ENCODE peak calls at places on chromosomes 6 and 20, in ten cellular contexts. One of them, this sample, is unnamed.

GRCh38 chr20:36852187-36852586 is 23.8 kb upstream of the TLDC2 start:
- DNase-seq in kidney tubule cell: no peak
- DNase-seq in NCI-H446: peak
- DNase-seq in iris pigment epithelial cell: no peak
- DNase-seq in HT1080: no peak
- DNase-seq in GM04504: no peak
- DNase-seq in B cell: no peak
- DNase-seq in nephron progenitor cell: no peak
- DNase-seq in EL: no peak
- DNase-seq in fibroblast of the aortic adventitia: no peak
- DNase-seq in this sample: no peak

GRCh38 chr6:106124015-106124414 is 37.9 kb downstream of the PRDM1 start:
- DNase-seq in kidney tubule cell: no peak
- DNase-seq in NCI-H446: no peak
- DNase-seq in iris pigment epithelial cell: no peak
- DNase-seq in HT1080: no peak
- DNase-seq in GM04504: no peak
- DNase-seq in B cell: no peak
- DNase-seq in nephron progenitor cell: no peak
- DNase-seq in EL: no peak
- DNase-seq in fibroblast of the aortic adventitia: no peak
- DNase-seq in this sample: no peak

GRCh38 chr20:48453477-48454093 is 374.2 kb downstream of the PREX1 start:
- DNase-seq in kidney tubule cell: no peak
- DNase-seq in NCI-H446: no peak
- DNase-seq in iris pigment epithelial cell: no peak
- DNase-seq in HT1080: peak
- DNase-seq in GM04504: no peak
- DNase-seq in B cell: no peak
- DNase-seq in nephron progenitor cell: no peak
- DNase-seq in EL: no peak
- DNase-seq in fibroblast of the aortic adventitia: no peak
- DNase-seq in this sample: no peak

GRCh38 chr6:157428418-157429202 is 47.6 kb downstream of the ZDHHC14 start:
- DNase-seq in kidney tubule cell: peak
- DNase-seq in NCI-H446: no peak
- DNase-seq in iris pigment epithelial cell: no peak
- DNase-seq in HT1080: peak
- DNase-seq in GM04504: no peak
- DNase-seq in B cell: no peak
- DNase-seq in nephron progenitor cell: no peak
- DNase-seq in EL: peak
- DNase-seq in fibroblast of the aortic adventitia: no peak
- DNase-seq in this sample: no peak

GRCh38 chr6:122049341-122049740 is 350.1 kb upstream of the HSF2 start:
- DNase-seq in kidney tubule cell: no peak
- DNase-seq in NCI-H446: no peak
- DNase-seq in iris pigment epithelial cell: peak
- DNase-seq in HT1080: no peak
- DNase-seq in GM04504: no peak
- DNase-seq in B cell: no peak
- DNase-seq in nephron progenitor cell: peak
- DNase-seq in EL: peak
- DNase-seq in fibroblast of the aortic adventitia: no peak
- DNase-seq in this sample: no peak

GRCh38 chr6:36546664-36546957 is 668 bp downstream of the STK38 start:
- DNase-seq in kidney tubule cell: peak
- DNase-seq in NCI-H446: no peak
- DNase-seq in iris pigment epithelial cell: no peak
- DNase-seq in HT1080: no peak
- DNase-seq in GM04504: no peak
- DNase-seq in B cell: no peak
- DNase-seq in nephron progenitor cell: no peak
- DNase-seq in EL: no peak
- DNase-seq in fibroblast of the aortic adventitia: no peak
- DNase-seq in this sample: no peak

GRCh38 chr6:92737983-92738382 is 681.4 kb downstream of the EPHA7 start:
- DNase-seq in kidney tubule cell: no peak
- DNase-seq in NCI-H446: no peak
- DNase-seq in iris pigment epithelial cell: no peak
- DNase-seq in HT1080: no peak
- DNase-seq in GM04504: no peak
- DNase-seq in B cell: no peak
- DNase-seq in nephron progenitor cell: no peak
- DNase-seq in EL: no peak
- DNase-seq in fibroblast of the aortic adventitia: no peak
- DNase-seq in this sample: no peak

GRCh38 chr6:127938701-127939100 is 37.8 kb upstream of the THEMIS start:
- DNase-seq in kidney tubule cell: peak
- DNase-seq in NCI-H446: no peak
- DNase-seq in iris pigment epithelial cell: peak
- DNase-seq in HT1080: peak
- DNase-seq in GM04504: peak
- DNase-seq in B cell: no peak
- DNase-seq in nephron progenitor cell: no peak
- DNase-seq in EL: peak
- DNase-seq in fibroblast of the aortic adventitia: peak
- DNase-seq in this sample: no peak

GRCh38 chr6:26592649-26593048 is 4.1 kb upstream of the ABT1 start:
- DNase-seq in kidney tubule cell: no peak
- DNase-seq in NCI-H446: no peak
- DNase-seq in iris pigment epithelial cell: no peak
- DNase-seq in HT1080: peak
- DNase-seq in GM04504: no peak
- DNase-seq in B cell: no peak
- DNase-seq in nephron progenitor cell: no peak
- DNase-seq in EL: peak
- DNase-seq in fibroblast of the aortic adventitia: no peak
- DNase-seq in this sample: no peak

GRCh38 chr6:47581591-47581990 is 104.0 kb downstream of the CD2AP start:
- DNase-seq in kidney tubule cell: no peak
- DNase-seq in NCI-H446: no peak
- DNase-seq in iris pigment epithelial cell: no peak
- DNase-seq in HT1080: no peak
- DNase-seq in GM04504: no peak
- DNase-seq in B cell: no peak
- DNase-seq in nephron progenitor cell: no peak
- DNase-seq in EL: no peak
- DNase-seq in fibroblast of the aortic adventitia: no peak
- DNase-seq in this sample: no peak

GRCh38 chr6:145428656-145429173 is 306.6 kb downstream of the EPM2A start:
- DNase-seq in kidney tubule cell: no peak
- DNase-seq in NCI-H446: no peak
- DNase-seq in iris pigment epithelial cell: no peak
- DNase-seq in HT1080: no peak
- DNase-seq in GM04504: no peak
- DNase-seq in B cell: no peak
- DNase-seq in nephron progenitor cell: no peak
- DNase-seq in EL: no peak
- DNase-seq in fibroblast of the aortic adventitia: no peak
- DNase-seq in this sample: no peak

GRCh38 chr20:50844430-50845100 is 49.7 kb downstream of the BCAS4 start:
- DNase-seq in kidney tubule cell: peak
- DNase-seq in NCI-H446: no peak
- DNase-seq in iris pigment epithelial cell: peak
- DNase-seq in HT1080: peak
- DNase-seq in GM04504: no peak
- DNase-seq in B cell: no peak
- DNase-seq in nephron progenitor cell: no peak
- DNase-seq in EL: peak
- DNase-seq in fibroblast of the aortic adventitia: peak
- DNase-seq in this sample: no peak

GRCh38 chr6:137229075-137229759 is 10.0 kb upstream of the IFNGR1 start:
- DNase-seq in kidney tubule cell: no peak
- DNase-seq in NCI-H446: no peak
- DNase-seq in iris pigment epithelial cell: no peak
- DNase-seq in HT1080: no peak
- DNase-seq in GM04504: no peak
- DNase-seq in B cell: no peak
- DNase-seq in nephron progenitor cell: no peak
- DNase-seq in EL: no peak
- DNase-seq in fibroblast of the aortic adventitia: no peak
- DNase-seq in this sample: no peak

GRCh38 chr6:105981002-105981887 is 104.9 kb upstream of the PRDM1 start:
- DNase-seq in kidney tubule cell: no peak
- DNase-seq in NCI-H446: no peak
- DNase-seq in iris pigment epithelial cell: no peak
- DNase-seq in HT1080: no peak
- DNase-seq in GM04504: no peak
- DNase-seq in B cell: peak
- DNase-seq in nephron progenitor cell: peak
- DNase-seq in EL: no peak
- DNase-seq in fibroblast of the aortic adventitia: no peak
- DNase-seq in this sample: no peak

GRCh38 chr6:34056301-34056700 is 89.6 kb downstream of the GRM4 start:
- DNase-seq in kidney tubule cell: peak
- DNase-seq in NCI-H446: no peak
- DNase-seq in iris pigment epithelial cell: peak
- DNase-seq in HT1080: no peak
- DNase-seq in GM04504: peak
- DNase-seq in B cell: no peak
- DNase-seq in nephron progenitor cell: peak
- DNase-seq in EL: peak
- DNase-seq in fibroblast of the aortic adventitia: peak
- DNase-seq in this sample: peak

GRCh38 chr6:89792881-89793280 is 26.7 kb downstream of the MDN1 start:
- DNase-seq in kidney tubule cell: peak
- DNase-seq in NCI-H446: peak
- DNase-seq in iris pigment epithelial cell: peak
- DNase-seq in HT1080: peak
- DNase-seq in GM04504: peak
- DNase-seq in B cell: no peak
- DNase-seq in nephron progenitor cell: no peak
- DNase-seq in EL: peak
- DNase-seq in fibroblast of the aortic adventitia: no peak
- DNase-seq in this sample: no peak

GRCh38 chr20:33576432-33576883 is 85.7 kb upstream of the C20orf144 start:
- DNase-seq in kidney tubule cell: no peak
- DNase-seq in NCI-H446: peak
- DNase-seq in iris pigment epithelial cell: no peak
- DNase-seq in HT1080: no peak
- DNase-seq in GM04504: no peak
- DNase-seq in B cell: no peak
- DNase-seq in nephron progenitor cell: no peak
- DNase-seq in EL: no peak
- DNase-seq in fibroblast of the aortic adventitia: peak
- DNase-seq in this sample: no peak

GRCh38 chr6:146592451-146592850 is 6.3 kb upstream of the ADGB start:
- DNase-seq in kidney tubule cell: no peak
- DNase-seq in NCI-H446: no peak
- DNase-seq in iris pigment epithelial cell: no peak
- DNase-seq in HT1080: no peak
- DNase-seq in GM04504: no peak
- DNase-seq in B cell: no peak
- DNase-seq in nephron progenitor cell: no peak
- DNase-seq in EL: no peak
- DNase-seq in fibroblast of the aortic adventitia: no peak
- DNase-seq in this sample: no peak

GRCh38 chr6:142686719-142686996 is 258.3 kb downstream of the HIVEP2 start:
- DNase-seq in kidney tubule cell: no peak
- DNase-seq in NCI-H446: no peak
- DNase-seq in iris pigment epithelial cell: no peak
- DNase-seq in HT1080: no peak
- DNase-seq in GM04504: peak
- DNase-seq in B cell: no peak
- DNase-seq in nephron progenitor cell: no peak
- DNase-seq in EL: no peak
- DNase-seq in fibroblast of the aortic adventitia: no peak
- DNase-seq in this sample: no peak

GRCh38 chr20:22921595-22922421 is 113.3 kb upstream of the SSTR4 start:
- DNase-seq in kidney tubule cell: peak
- DNase-seq in NCI-H446: no peak
- DNase-seq in iris pigment epithelial cell: peak
- DNase-seq in HT1080: peak
- DNase-seq in GM04504: peak
- DNase-seq in B cell: no peak
- DNase-seq in nephron progenitor cell: no peak
- DNase-seq in EL: peak
- DNase-seq in fibroblast of the aortic adventitia: peak
- DNase-seq in this sample: peak

GRCh38 chr20:63967330-63968135 is 2.2 kb downstream of the ZNF512B start:
- DNase-seq in kidney tubule cell: no peak
- DNase-seq in NCI-H446: no peak
- DNase-seq in iris pigment epithelial cell: no peak
- DNase-seq in HT1080: no peak
- DNase-seq in GM04504: no peak
- DNase-seq in B cell: no peak
- DNase-seq in nephron progenitor cell: peak
- DNase-seq in EL: no peak
- DNase-seq in fibroblast of the aortic adventitia: no peak
- DNase-seq in this sample: no peak

GRCh38 chr6:97850458-97851218 is 567.6 kb upstream of the MMS22L start:
- DNase-seq in kidney tubule cell: no peak
- DNase-seq in NCI-H446: no peak
- DNase-seq in iris pigment epithelial cell: peak
- DNase-seq in HT1080: peak
- DNase-seq in GM04504: peak
- DNase-seq in B cell: no peak
- DNase-seq in nephron progenitor cell: no peak
- DNase-seq in EL: no peak
- DNase-seq in fibroblast of the aortic adventitia: peak
- DNase-seq in this sample: no peak

GRCh38 chr6:53492860-53493634 is 51.9 kb downstream of the GCLC start:
- DNase-seq in kidney tubule cell: peak
- DNase-seq in NCI-H446: peak
- DNase-seq in iris pigment epithelial cell: peak
- DNase-seq in HT1080: peak
- DNase-seq in GM04504: no peak
- DNase-seq in B cell: peak
- DNase-seq in nephron progenitor cell: no peak
- DNase-seq in EL: peak
- DNase-seq in fibroblast of the aortic adventitia: peak
- DNase-seq in this sample: no peak

GRCh38 chr6:89948876-89949275 is 54.6 kb downstream of the GJA10 start:
- DNase-seq in kidney tubule cell: no peak
- DNase-seq in NCI-H446: no peak
- DNase-seq in iris pigment epithelial cell: no peak
- DNase-seq in HT1080: no peak
- DNase-seq in GM04504: no peak
- DNase-seq in B cell: no peak
- DNase-seq in nephron progenitor cell: no peak
- DNase-seq in EL: no peak
- DNase-seq in fibroblast of the aortic adventitia: no peak
- DNase-seq in this sample: no peak

GRCh38 chr20:40688129-40689099 is 622 bp downstream of the MAFB start:
- DNase-seq in kidney tubule cell: peak
- DNase-seq in NCI-H446: no peak
- DNase-seq in iris pigment epithelial cell: no peak
- DNase-seq in HT1080: peak
- DNase-seq in GM04504: no peak
- DNase-seq in B cell: peak
- DNase-seq in nephron progenitor cell: peak
- DNase-seq in EL: peak
- DNase-seq in fibroblast of the aortic adventitia: peak
- DNase-seq in this sample: no peak

GRCh38 chr6:100267721-100268123 is 197.0 kb downstream of the SIM1 start:
- DNase-seq in kidney tubule cell: no peak
- DNase-seq in NCI-H446: no peak
- DNase-seq in iris pigment epithelial cell: peak
- DNase-seq in HT1080: no peak
- DNase-seq in GM04504: no peak
- DNase-seq in B cell: no peak
- DNase-seq in nephron progenitor cell: no peak
- DNase-seq in EL: peak
- DNase-seq in fibroblast of the aortic adventitia: peak
- DNase-seq in this sample: peak

GRCh38 chr6:17622144-17622543 is 22.0 kb downstream of the FAM8A1 start:
- DNase-seq in kidney tubule cell: no peak
- DNase-seq in NCI-H446: peak
- DNase-seq in iris pigment epithelial cell: no peak
- DNase-seq in HT1080: no peak
- DNase-seq in GM04504: no peak
- DNase-seq in B cell: no peak
- DNase-seq in nephron progenitor cell: no peak
- DNase-seq in EL: no peak
- DNase-seq in fibroblast of the aortic adventitia: no peak
- DNase-seq in this sample: no peak

GRCh38 chr6:20778460-20778859 is 244.2 kb downstream of the CDKAL1 start:
- DNase-seq in kidney tubule cell: no peak
- DNase-seq in NCI-H446: peak
- DNase-seq in iris pigment epithelial cell: no peak
- DNase-seq in HT1080: no peak
- DNase-seq in GM04504: no peak
- DNase-seq in B cell: no peak
- DNase-seq in nephron progenitor cell: no peak
- DNase-seq in EL: no peak
- DNase-seq in fibroblast of the aortic adventitia: no peak
- DNase-seq in this sample: no peak

This sample was measured in BJ.